ENCODE peak calls at places on chromosome 3, in nine cellular contexts. K is activated T-helper 9 cell treated with anti-CD3 and anti-CD28 coated beads, Interleukin-2, amount 50 U/mL, for 16 hours; P is activated CD8-positive, alpha-beta memory T cell treated with anti-CD3 and anti-CD28 coated beads, Interleukin-2, amount 50 U/mL, for 4 hours; S is stimulated activated CD4-positive, alpha-beta T cell treated with anti-CD3 and anti-CD28 coated beads, Interleukin-12 subunit alpha, Interleukin-12 subunit beta, amount 100 ng/mL, for 4 hours; R is stimulated activated CD8-positive, alpha-beta memory T cell treated with anti-CD3 and anti-CD28 coated beads, Interleukin-15, amount 100 ng/mL, for 24 hours; D is COR-L47; A is HFF-Myc; B is GM12891; L is caudate nucleus. W is an unnamed sample.

GRCh38 chr3:153051427-153052095 is 110.5 kb upstream of the RAP2B start:
- DNase-seq in K (no peak), P (no peak), S (no peak), R (no peak), D (no peak), A (peak), B (no peak), L (no peak), W (peak)

GRCh38 chr3:69671082-69671952 is 67.9 kb upstream of the MITF start:
- DNase-seq in K (no peak), P (no peak), S (no peak), R (no peak), D (no peak), A (peak), B (no peak), L (peak), W (peak)

GRCh38 chr3:136994772-136995516 is 37.2 kb downstream of the IL20RB start:
- DNase-seq in K (no peak), P (no peak), S (no peak), R (no peak), D (peak), A (peak), B (no peak), L (peak), W (no peak)

GRCh38 chr3:56467801-56468183 is 475 bp downstream of the ERC2 start:
- DNase-seq in K (no peak), P (no peak), S (no peak), R (no peak), D (no peak), A (no peak), B (no peak), L (no peak), W (no peak)

GRCh38 chr3:141816958-141817357 is 53.8 kb downstream of the GRK7 start:
- DNase-seq in K (no peak), P (no peak), S (no peak), R (no peak), D (no peak), A (no peak), B (no peak), L (no peak), W (no peak)

GRCh38 chr3:32861681-32862080 is 43.9 kb downstream of the TRIM71 start:
- DNase-seq in K (no peak), P (no peak), S (no peak), R (no peak), D (no peak), A (no peak), B (no peak), L (no peak), W (no peak)

GRCh38 chr3:79258479-79258878 is 509.3 kb downstream of the ROBO1 start:
- DNase-seq in K (no peak), P (no peak), S (no peak), R (no peak), D (no peak), A (no peak), B (no peak), L (no peak), W (no peak)

GRCh38 chr3:127375151-127375937 is 87.5 kb upstream of the PRR20G start:
- DNase-seq in K (no peak), P (no peak), S (no peak), R (no peak), D (no peak), A (no peak), B (no peak), L (no peak), W (no peak)

GRCh38 chr3:102083971-102084370 is 234.7 kb downstream of the NFKBIZ start:
- DNase-seq in K (no peak), P (no peak), S (no peak), R (no peak), D (no peak), A (no peak), B (no peak), L (no peak), W (no peak)

GRCh38 chr3:161770532-161771386 is 274.2 kb downstream of the OTOL1 start:
- DNase-seq in K (no peak), P (no peak), S (no peak), R (no peak), D (no peak), A (peak), B (no peak), L (no peak), W (no peak)

GRCh38 chr3:38138347-38139190 is at the start of gene MYD88:
- DNase-seq in K (peak), P (peak), S (peak), R (peak), D (no peak), A (no peak), B (peak), L (peak), W (peak)

GRCh38 chr3:174529298-174529697 is 329.8 kb upstream of the NAALADL2 start:
- DNase-seq in K (no peak), P (no peak), S (no peak), R (no peak), D (no peak), A (no peak), B (no peak), L (no peak), W (peak)

GRCh38 chr3:190345878-190346277 is 23.6 kb upstream of the CLDN1 start:
- DNase-seq in K (no peak), P (no peak), S (no peak), R (no peak), D (no peak), A (no peak), B (no peak), L (no peak), W (no peak)

GRCh38 chr3:147298511-147298982 is 107.8 kb downstream of the ZIC4 start:
- DNase-seq in K (no peak), P (no peak), S (no peak), R (no peak), D (peak), A (peak), B (no peak), L (no peak), W (no peak)

W was measured in ELF-1.